ENCODE peak calls at places on chromosomes 5 and 9, in six cellular contexts. O is GM04503; Z is lower leg skin; J is stimulated activated CD8-positive, alpha-beta memory T cell treated with anti-CD3 and anti-CD28 coated beads, Interleukin-15, amount 100 ng/mL, for 24 hours; Y is ovary; T is BJ. D is an unnamed sample.

GRCh38 chr5:141560141-141560540 is 58.7 kb downstream of the DIAPH1 start:
- DNase-seq in T (peak), O (no peak), Z (no peak), Y (no peak), J (no peak), D (peak)

GRCh38 chr5:176739461-176740051 is 70.8 kb upstream of the UNC5A start:
- DNase-seq in Z (no peak), Y (no peak), T (no peak), O (no peak), J (no peak), D (peak)

GRCh38 chr5:137492321-137492720 is 6.8 kb downstream of the SPOCK1 start:
- DNase-seq in Z (no peak), O (peak), Y (no peak), J (no peak), T (peak), D (no peak)

GRCh38 chr5:39080597-39081204 is 6.5 kb upstream of the RICTOR start:
- DNase-seq in Z (no peak), O (no peak), Y (peak), J (no peak), T (no peak), D (no peak)

GRCh38 chr5:30918171-30918570 is 275.3 kb upstream of the CDH6 start:
- DNase-seq in Y (no peak), J (no peak), Z (no peak), T (no peak), O (no peak), D (no peak)

GRCh38 chr5:159965031-159965837 is 43.7 kb upstream of the TTC1 start:
- DNase-seq in Y (peak), J (no peak), T (no peak), O (no peak), Z (no peak), D (peak)

GRCh38 chr5:9479361-9479760 is 66.5 kb downstream of the SEMA5A start:
- DNase-seq in J (no peak), Z (no peak), Y (no peak), T (peak), O (peak), D (no peak)

GRCh38 chr5:56323505-56323904 is 90.4 kb upstream of the ANKRD55 start:
- DNase-seq in O (no peak), Z (no peak), Y (no peak), T (no peak), J (no peak), D (no peak)

GRCh38 chr9:107090218-107090617 is 192.9 kb upstream of the RAD23B start:
- DNase-seq in Z (no peak), J (no peak), Y (no peak), T (no peak), O (no peak), D (no peak)

GRCh38 chr9:98880311-98881015 is 63.2 kb upstream of the COL15A1 start:
- DNase-seq in Z (no peak), Y (peak), J (no peak), T (no peak), O (no peak), D (no peak)

GRCh38 chr9:133514475-133515239 is 10.1 kb downstream of the MYMK start:
- DNase-seq in J (no peak), T (no peak), Y (peak), Z (no peak), O (no peak), D (peak)

GRCh38 chr5:88664630-88665029 is 218.4 kb downstream of the MEF2C start:
- DNase-seq in Z (no peak), O (no peak), T (no peak), J (no peak), Y (no peak), D (no peak)

GRCh38 chr5:108681079-108681921 is 66.4 kb upstream of the FER start:
- DNase-seq in Z (peak), O (peak), Y (no peak), J (no peak), T (peak), D (peak)

GRCh38 chr9:108800632-108801099 is 55.1 kb downstream of the ACTL7B start:
- DNase-seq in O (no peak), T (no peak), Y (no peak), Z (no peak), J (no peak), D (no peak)